ENCODE peak calls at places on chromosomes 5 and 9, in ten cellular contexts. V is C1 segment of cervical spinal cord; G is tibial artery; I is iPS-NIHi11; Y is activated effector memory CD4-positive, alpha-beta T cell treated with anti-CD3 and anti-CD28 coated beads, Interleukin-2, amount 50 U/mL, for 16 hours; D is endothelial cell; Z is foreskin fibroblast; T is hepatic stellate cell; N is NCI-H1436 treated with DMSO at 0.1 percent for 48 hours; M is HEK293T. Q is an unnamed sample.

GRCh38 chr9:33101104-33101951 is 24.9 kb upstream of the SMU1 start:
- DNase-seq in V (no peak), G (no peak), I (no peak), Y (no peak), D (no peak), Z (peak), T (peak), N (no peak), M (no peak), Q (peak)

GRCh38 chr5:131679911-131680310 is 44.9 kb upstream of the RAPGEF6 start:
- DNase-seq in V (no peak), G (no peak), I (no peak), Y (no peak), D (no peak), Z (peak), T (no peak), N (no peak), M (no peak), Q (no peak)

GRCh38 chr5:144142030-144142825 is 28.2 kb downstream of the YIPF5 start:
- DNase-seq in V (no peak), G (no peak), I (peak), Y (no peak), D (no peak), Z (peak), T (peak), N (peak), M (peak), Q (peak)

GRCh38 chr5:177231479-177232250 is 71.9 kb downstream of the RAB24 start:
- DNase-seq in V (no peak), G (no peak), I (no peak), Y (no peak), D (no peak), Z (no peak), T (no peak), N (no peak), M (no peak), Q (peak)

GRCh38 chr9:16825364-16825763 is 45.1 kb downstream of the BNC2 start:
- DNase-seq in V (no peak), G (no peak), I (no peak), Y (no peak), D (no peak), Z (peak), T (no peak), N (no peak), M (no peak), Q (no peak)

GRCh38 chr9:91720746-91721705 is 229.0 kb downstream of the ROR2 start:
- DNase-seq in V (no peak), G (no peak), I (no peak), Y (no peak), D (peak), Z (no peak), T (no peak), N (no peak), M (no peak), Q (no peak)

GRCh38 chr5:9015250-9015936 is 530.5 kb downstream of the SEMA5A start:
- DNase-seq in V (no peak), G (no peak), I (no peak), Y (no peak), D (no peak), Z (peak), T (no peak), N (no peak), M (no peak), Q (no peak)

GRCh38 chr9:131758972-131759647 is 19.2 kb upstream of the RAPGEF1 start:
- DNase-seq in V (no peak), G (no peak), I (no peak), Y (no peak), D (no peak), Z (peak), T (no peak), N (peak), M (no peak), Q (no peak)

GRCh38 chr9:31776471-31776870 is 608.0 kb upstream of the ACO1 start:
- DNase-seq in V (no peak), G (no peak), I (no peak), Y (no peak), D (no peak), Z (peak), T (no peak), N (peak), M (no peak), Q (no peak)

GRCh38 chr5:44183753-44184152 is 205.5 kb downstream of the FGF10 start:
- DNase-seq in V (no peak), G (no peak), I (no peak), Y (no peak), D (no peak), Z (no peak), T (no peak), N (no peak), M (no peak), Q (no peak)

GRCh38 chr9:31347082-31347617 is 1037.3 kb upstream of the ACO1 start:
- DNase-seq in V (no peak), G (no peak), I (no peak), Y (no peak), D (peak), Z (peak), T (no peak), N (no peak), M (no peak), Q (no peak)

GRCh38 chr5:36363101-36363500 is 61.4 kb upstream of the RANBP3L start:
- DNase-seq in V (no peak), G (no peak), I (peak), Y (no peak), D (no peak), Z (peak), T (peak), N (no peak), M (peak), Q (peak)

GRCh38 chr9:15416880-15417279 is 5.8 kb upstream of the SNAPC3 start:
- DNase-seq in V (no peak), G (no peak), I (peak), Y (peak), D (peak), Z (peak), T (peak), N (no peak), M (no peak), Q (peak)

GRCh38 chr9:120692901-120693573 is 21.2 kb downstream of the MEGF9 start:
- DNase-seq in V (no peak), G (no peak), I (no peak), Y (no peak), D (no peak), Z (peak), T (no peak), N (no peak), M (no peak), Q (no peak)

GRCh38 chr9:117643288-117643654 is 60.9 kb upstream of the TLR4 start:
- DNase-seq in V (no peak), G (no peak), I (no peak), Y (no peak), D (no peak), Z (no peak), T (no peak), N (no peak), M (no peak), Q (peak)

GRCh38 chr9:18847576-18848275 is 185.3 kb downstream of the SAXO1 start:
- DNase-seq in V (no peak), G (no peak), I (no peak), Y (no peak), D (no peak), Z (no peak), T (no peak), N (no peak), M (no peak), Q (no peak)

GRCh38 chr5:71601222-71602026 is 14.3 kb downstream of the MCCC2 start:
- DNase-seq in V (no peak), G (peak), I (peak), Y (peak), D (peak), Z (peak), T (peak), N (peak), M (peak), Q (peak)

GRCh38 chr5:111347021-111347420 is 122.8 kb downstream of the CAMK4 start:
- DNase-seq in V (no peak), G (no peak), I (no peak), Y (no peak), D (no peak), Z (no peak), T (no peak), N (no peak), M (no peak), Q (no peak)

GRCh38 chr9:76323481-76323880 is 70.7 kb downstream of the RFK start:
- DNase-seq in V (no peak), G (no peak), I (no peak), Y (no peak), D (no peak), Z (no peak), T (no peak), N (no peak), M (no peak), Q (no peak)

GRCh38 chr5:133232435-133232834 is 180.6 kb downstream of the HSPA4 start:
- DNase-seq in V (no peak), G (no peak), I (no peak), Y (no peak), D (no peak), Z (no peak), T (no peak), N (no peak), M (no peak), Q (no peak)

GRCh38 chr9:114303977-114304376 is 18.9 kb upstream of the ORM1 start:
- DNase-seq in V (no peak), G (no peak), I (no peak), Y (peak), D (no peak), Z (no peak), T (no peak), N (no peak), M (no peak), Q (no peak)

GRCh38 chr9:130010151-130010988 is 32.6 kb downstream of the FNBP1 start:
- DNase-seq in V (no peak), G (no peak), I (no peak), Y (peak), D (no peak), Z (no peak), T (no peak), N (no peak), M (no peak), Q (peak)

GRCh38 chr5:133990396-133990795 is 14.4 kb downstream of the VDAC1 start:
- DNase-seq in V (no peak), G (no peak), I (no peak), Y (no peak), D (no peak), Z (no peak), T (no peak), N (peak), M (no peak), Q (no peak)

Q was measured in G401.